ENCODE peak calls at places on chromosomes 12 and 14, in eight cellular contexts. Y is endothelial cell; J is mammary epithelial cell; R is chondrocyte; G is G401; V is GM13976; B is activated CD8-positive, alpha-beta T cell treated with anti-CD3 and anti-CD28 coated beads for 36 hours; L is SW480. Z is an unnamed sample.

GRCh38 chr12:124174406-124174805 is 120.5 kb upstream of the RFLNA start:
- DNase-seq in V (no peak), R (no peak), Y (no peak), L (no peak), G (no peak), J (no peak), B (no peak), Z (no peak)

GRCh38 chr12:131428086-131428685 is 282.7 kb upstream of the SFSWAP start:
- DNase-seq in R (no peak), G (no peak), V (no peak), Y (no peak), J (no peak), B (no peak), L (no peak), Z (no peak)

GRCh38 chr12:46409342-46409741 is 36.8 kb upstream of the SLC38A2 start:
- DNase-seq in R (no peak), Y (no peak), B (no peak), J (no peak), L (no peak), G (no peak), V (no peak), Z (no peak)

GRCh38 chr14:96623676-96624484 is 121.7 kb downstream of the PAPOLA start:
- DNase-seq in B (no peak), R (no peak), J (no peak), L (no peak), V (no peak), G (no peak), Y (no peak), Z (no peak)

GRCh38 chr12:47785036-47785886 is 12.2 kb downstream of the SLC48A1 start:
- DNase-seq in B (no peak), Y (no peak), G (peak; percentile 57), R (no peak), J (no peak), L (no peak), V (no peak), Z (no peak)

GRCh38 chr14:101561145-101561896 is at the start of gene DIO3:
- DNase-seq in L (peak; percentile 89), G (no peak), V (no peak), Y (peak; percentile 65), J (no peak), B (no peak), R (peak; percentile 87), Z (no peak)

GRCh38 chr12:95319694-95320331 is 102.2 kb downstream of the VEZT start:
- DNase-seq in V (no peak), B (no peak), Y (no peak), L (no peak), G (no peak), J (peak; percentile 43), R (no peak), Z (no peak)

GRCh38 chr14:69792887-69793421 is 4.1 kb downstream of the SLC10A1 start:
- DNase-seq in G (no peak), B (no peak), L (no peak), R (no peak), Y (no peak), J (no peak), V (no peak), Z (no peak)

GRCh38 chr12:366820-367219 is 22.3 kb downstream of the KDM5A start:
- DNase-seq in V (no peak), B (no peak), L (no peak), Y (no peak), G (no peak), R (no peak), J (no peak), Z (no peak)

GRCh38 chr14:105272623-105273022 is 24.3 kb downstream of the BTBD6 start:
- DNase-seq in R (no peak), V (no peak), Y (no peak), G (no peak), L (no peak), B (no peak), J (no peak), Z (no peak)

GRCh38 chr12:41014643-41015020 is 173.5 kb upstream of the PDZRN4 start:
- DNase-seq in J (peak; percentile 58), Y (no peak), L (no peak), B (no peak), R (no peak), G (no peak), V (no peak), Z (peak; percentile 62)

GRCh38 chr14:32324601-32325000 is 4.5 kb upstream of the AKAP6 start:
- DNase-seq in R (no peak), L (no peak), V (no peak), B (no peak), G (no peak), J (no peak), Y (no peak), Z (no peak)

GRCh38 chr12:121816925-121817647 is 13.3 kb downstream of the SETD1B start:
- DNase-seq in J (no peak), L (no peak), Y (no peak), R (no peak), G (no peak), B (no peak), V (no peak), Z (no peak)

GRCh38 chr12:43285248-43285647 is 266.8 kb downstream of the ADAMTS20 start:
- DNase-seq in L (no peak), V (no peak), B (no peak), J (peak; percentile 95), G (no peak), Y (no peak), R (no peak), Z (peak; percentile 90)

GRCh38 chr14:22614240-22614799 is 16.2 kb downstream of the ABHD4 start:
- DNase-seq in Y (no peak), R (no peak), J (peak; percentile 91), B (no peak), G (peak; percentile 48), L (peak; percentile 84), V (no peak), Z (peak; percentile 100)

GRCh38 chr14:76497550-76498484 is 121.9 kb downstream of the ESRRB start:
- DNase-seq in B (peak; percentile 11), V (no peak), Y (no peak), R (no peak), J (no peak), L (no peak), G (no peak), Z (no peak)

GRCh38 chr12:121334513-121335343 is 17.5 kb downstream of the ANAPC5 start:
- DNase-seq in L (peak; percentile 75), Y (peak; percentile 22), G (peak; percentile 82), B (peak; percentile 8), V (peak; percentile 71), J (peak; percentile 56), R (no peak), Z (peak; percentile 28)